ENCODE peak calls at places on chromosomes 6 and 20, in six cellular contexts. S, V, Q, I, U and C are unnamed samples.

GRCh38 chr6:8906699-8907098 is 471.4 kb upstream of the SLC35B3 start:
- DNase-seq in S (no peak), V (no peak), Q (no peak), I (no peak), U (no peak), C (no peak)

GRCh38 chr6:147970970-147971369 is 371.7 kb upstream of the SASH1 start:
- DNase-seq in S (peak; percentile 5), V (no peak), Q (no peak), I (peak; percentile 20), U (no peak), C (no peak)

GRCh38 chr20:18705490-18705889 is 108.1 kb upstream of the SCP2D1 start:
- DNase-seq in S (peak; percentile 97), V (no peak), Q (no peak), I (peak; percentile 93), U (peak; percentile 3), C (no peak)

GRCh38 chr6:119467478-119468081 is 118.0 kb upstream of the MAN1A1 start:
- DNase-seq in S (peak; percentile 58), V (no peak), Q (no peak), I (peak; percentile 67), U (no peak), C (no peak)

GRCh38 chr20:53940883-53941546 is 129.4 kb downstream of the BCAS1 start:
- DNase-seq in S (peak; percentile 94), V (no peak), Q (peak; percentile 28), I (peak; percentile 93), U (peak; percentile 73), C (no peak)

GRCh38 chr6:154650351-154650750 is 82.9 kb upstream of the SCAF8 start:
- DNase-seq in S (no peak), V (no peak), Q (no peak), I (no peak), U (no peak), C (no peak)

GRCh38 chr6:73695619-73696421 is at the start of gene CD109:
- DNase-seq in S (peak; percentile 73), V (peak; percentile 79), Q (peak; percentile 70), I (peak; percentile 94), U (peak; percentile 21), C (peak; percentile 50)

GRCh38 chr6:108114861-108115597 is 40.5 kb upstream of the OSTM1 start:
- DNase-seq in S (peak; percentile 55), V (peak; percentile 78), Q (peak; percentile 79), I (peak; percentile 63), U (peak; percentile 21), C (peak; percentile 65)

GRCh38 chr6:134706806-134707205 is 243.1 kb downstream of the ALDH8A1 start:
- DNase-seq in S (peak; percentile 71), V (no peak), Q (no peak), I (no peak), U (peak; percentile 36), C (no peak)

GRCh38 chr6:42417641-42418112 is 34.0 kb downstream of the TRERF1 start:
- DNase-seq in S (no peak), V (no peak), Q (no peak), I (no peak), U (no peak), C (no peak)

GRCh38 chr6:125611573-125612399 is 137.6 kb upstream of the HEY2 start:
- DNase-seq in S (no peak), V (no peak), Q (no peak), I (peak; percentile 6), U (no peak), C (peak; percentile 29)

GRCh38 chr6:159844737-159845645 is 44.9 kb downstream of the PNLDC1 start:
- DNase-seq in S (no peak), V (no peak), Q (no peak), I (no peak), U (no peak), C (no peak)

GRCh38 chr6:134245041-134245440 is 72.9 kb downstream of the SGK1 start:
- DNase-seq in S (peak; percentile 89), V (no peak), Q (no peak), I (peak; percentile 20), U (no peak), C (no peak)

GRCh38 chr6:45438156-45438555 is 60.4 kb upstream of the SUPT3H start:
- DNase-seq in S (no peak), V (no peak), Q (no peak), I (no peak), U (no peak), C (no peak)
- H3K4me2 ChIP-seq in S (peak overlapping the region; percentile 45), V (no peak overlapping the region), Q (no peak overlapping the region), I (no peak overlapping the region), U (no peak overlapping the region), C (no peak overlapping the region)

GRCh38 chr20:25390538-25391528 is at the start of gene ABHD12:
- DNase-seq in S (peak; percentile 95), V (peak; percentile 97), Q (peak; percentile 92), I (peak; percentile 97), U (peak; percentile 97), C (peak; percentile 92)
- H2AFZ ChIP-seq in S (peak within 1 kb of the TSS; percentile 94), V (no peak within 1 kb of the TSS), Q (no peak within 1 kb of the TSS), I (peak within 1 kb of the TSS; percentile 85), U (peak within 1 kb of the TSS; percentile 89), C (peak within 1 kb of the TSS; percentile 96)

DNA sequence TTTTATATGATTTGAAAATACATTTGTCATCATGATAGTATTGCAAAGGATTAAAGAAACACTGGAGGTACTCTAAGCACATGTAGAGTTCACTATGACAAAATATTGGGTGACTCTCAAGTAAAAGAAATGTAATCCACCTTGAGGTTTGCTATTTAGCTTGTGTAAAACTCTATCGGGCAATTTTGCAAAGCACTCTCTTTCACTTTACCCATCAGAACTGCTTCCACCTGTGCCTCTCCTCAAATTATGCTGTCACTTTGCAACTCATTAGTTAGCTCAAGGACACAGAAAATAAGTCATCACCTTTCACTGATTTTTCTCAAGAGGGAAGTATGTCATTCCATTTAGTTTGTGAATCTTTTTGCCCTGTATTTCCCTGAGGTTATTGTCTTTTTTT is 14.0 kb downstream of the TRDN start:
- DNase-seq in S (no peak), V (no peak), Q (no peak), I (no peak), U (no peak), C (no peak)
- H4K91ac ChIP-seq in S (no peak overlapping the region), V (no peak overlapping the region), Q (no peak overlapping the region), I (no peak overlapping the region), U (no peak overlapping the region), C (no peak overlapping the region)

GRCh38 chr6:30489081-30490030 is at the start of gene HLA-E:
- DNase-seq in S (peak; percentile 100), V (peak; percentile 96), Q (peak; percentile 87), I (peak; percentile 100), U (peak; percentile 99), C (peak; percentile 96)
- H3K4me2 ChIP-seq in S (peak within 1 kb of the TSS; percentile 97), V (peak within 1 kb of the TSS; percentile 79), Q (peak within 1 kb of the TSS; percentile 54), I (peak within 1 kb of the TSS; percentile 66), U (peak within 1 kb of the TSS; percentile 95), C (peak within 1 kb of the TSS; percentile 89)

DNA sequence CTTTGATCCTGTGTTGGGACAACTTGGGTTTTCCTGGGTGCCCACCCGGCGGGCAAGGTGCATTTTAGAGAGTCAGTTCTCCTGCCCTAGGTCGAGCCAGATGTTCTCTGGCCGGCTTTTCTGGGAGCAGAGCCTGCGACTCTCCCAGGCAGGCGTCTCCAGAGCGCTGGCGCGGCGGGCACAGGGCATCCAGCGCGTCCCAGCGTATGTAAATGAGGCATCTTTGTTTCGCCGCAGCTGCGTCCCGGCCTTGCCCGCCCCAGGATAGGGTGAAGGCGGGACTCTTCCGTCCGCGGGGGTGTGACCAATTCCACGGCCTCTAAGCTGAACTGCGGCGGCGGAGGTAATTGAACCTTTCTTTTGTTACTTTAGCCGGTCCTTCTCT is 9.1 kb downstream of the GRIK2 start:
- DNase-seq in S (no peak), V (peak; percentile 83), Q (peak; percentile 72), I (no peak), U (no peak), C (peak; percentile 67)
- H2AFZ ChIP-seq in S (peak overlapping the region; percentile 94), V (no peak overlapping the region), Q (peak overlapping the region; percentile 55), I (no peak overlapping the region), U (no peak overlapping the region), C (peak overlapping the region; percentile 77)

GRCh38 chr20:14924433-14924832 is 587.0 kb upstream of the FLRT3 start:
- DNase-seq in S (no peak), V (no peak), Q (no peak), I (no peak), U (no peak), C (no peak)
- H4K91ac ChIP-seq in S (no peak overlapping the region), V (no peak overlapping the region), Q (no peak overlapping the region), I (no peak overlapping the region), U (no peak overlapping the region), C (no peak overlapping the region)

DNA sequence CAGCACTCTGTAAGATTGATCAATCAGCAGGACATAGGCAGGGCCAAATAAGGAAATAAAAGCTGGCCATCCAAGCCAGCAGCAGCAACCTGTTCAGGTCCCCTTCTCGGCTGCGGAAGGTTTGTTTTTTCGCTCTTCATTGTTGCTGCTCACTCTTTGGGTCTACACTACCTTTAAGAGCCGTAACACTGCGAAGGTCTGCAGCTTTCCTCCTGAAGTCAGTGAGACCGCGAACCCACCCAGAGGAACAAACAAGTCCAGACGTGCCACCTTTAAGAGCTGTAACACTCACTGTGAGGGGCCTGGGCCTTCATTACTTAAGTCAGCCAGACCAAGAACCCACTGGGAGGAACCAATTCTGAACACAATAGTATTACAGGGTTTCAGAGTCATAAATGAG is 223.2 kb upstream of the EXOC2 start:
- DNase-seq in S (no peak), V (no peak), Q (no peak), I (no peak), U (no peak), C (no peak)
- H3K4me2 ChIP-seq in S (no peak overlapping the region), V (no peak overlapping the region), Q (no peak overlapping the region), I (no peak overlapping the region), U (no peak overlapping the region), C (no peak overlapping the region)

GRCh38 chr20:39871013-39871412 is 818.0 kb downstream of the MAFB start:
- DNase-seq in S (no peak), V (no peak), Q (no peak), I (no peak), U (no peak), C (no peak)
- H2AFZ ChIP-seq in S (no peak overlapping the region), V (no peak overlapping the region), Q (no peak overlapping the region), I (no peak overlapping the region), U (no peak overlapping the region), C (no peak overlapping the region)